ENCODE peak calls at places on chromosomes 12 and 14, in six cellular contexts. One of them, this sample, is unnamed. For H3K4me1, the result is how much of the 10 kb centered on the place peaks cover.

GRCh38 chr14:63167044-63167443 is 37.2 kb upstream of the RHOJ start:
- DNase-seq in CD8-positive, alpha-beta memory T cell: no peak
- DNase-seq in CD8-positive, alpha-beta T cell: no peak
- DNase-seq in tibial artery: no peak
- DNase-seq in hepatocyte: no peak
- DNase-seq in ascending aorta: no peak
- DNase-seq in this sample: no peak

GRCh38 chr12:93894391-93895095 is 217.4 kb downstream of the CRADD start:
- DNase-seq in CD8-positive, alpha-beta T cell: no peak
- DNase-seq in hepatocyte: peak
- DNase-seq in ascending aorta: peak
- DNase-seq in CD8-positive, alpha-beta memory T cell: no peak
- DNase-seq in tibial artery: peak
- DNase-seq in this sample: peak

GRCh38 chr14:84129028-84129427 is 1400.9 kb upstream of the FLRT2 start:
- DNase-seq in ascending aorta: no peak
- DNase-seq in CD8-positive, alpha-beta memory T cell: no peak
- DNase-seq in CD8-positive, alpha-beta T cell: no peak
- DNase-seq in hepatocyte: no peak
- DNase-seq in tibial artery: no peak
- DNase-seq in this sample: no peak

GRCh38 chr12:4091001-4091789 is 182.4 kb upstream of the CCND2 start:
- DNase-seq in CD8-positive, alpha-beta T cell: no peak
- DNase-seq in tibial artery: no peak
- DNase-seq in hepatocyte: no peak
- DNase-seq in ascending aorta: no peak
- DNase-seq in CD8-positive, alpha-beta memory T cell: no peak
- DNase-seq in this sample: no peak

GRCh38 chr14:105937253-105938054 is 411.1 kb downstream of the TMEM121 start:
- DNase-seq in tibial artery: no peak
- DNase-seq in hepatocyte: no peak
- DNase-seq in CD8-positive, alpha-beta memory T cell: no peak
- DNase-seq in CD8-positive, alpha-beta T cell: no peak
- DNase-seq in ascending aorta: peak
- DNase-seq in this sample: no peak

GRCh38 chr12:113268621-113269020 is 47.4 kb downstream of the TPCN1 start:
- DNase-seq in ascending aorta: no peak
- DNase-seq in hepatocyte: no peak
- DNase-seq in CD8-positive, alpha-beta T cell: no peak
- DNase-seq in CD8-positive, alpha-beta memory T cell: no peak
- DNase-seq in tibial artery: no peak
- DNase-seq in this sample: peak

GRCh38 chr12:97875064-97875463 is 412.5 kb downstream of the RMST start:
- DNase-seq in CD8-positive, alpha-beta memory T cell: no peak
- DNase-seq in tibial artery: no peak
- DNase-seq in CD8-positive, alpha-beta T cell: no peak
- DNase-seq in hepatocyte: peak
- DNase-seq in ascending aorta: no peak
- DNase-seq in this sample: no peak

GRCh38 chr12:63013302-63013701 is 78.4 kb upstream of the PPM1H start:
- DNase-seq in CD8-positive, alpha-beta T cell: no peak
- DNase-seq in CD8-positive, alpha-beta memory T cell: no peak
- DNase-seq in hepatocyte: no peak
- DNase-seq in tibial artery: no peak
- DNase-seq in ascending aorta: no peak
- DNase-seq in this sample: no peak

GRCh38 chr14:51463461-51463860 is 188.2 kb upstream of the FRMD6 start:
- DNase-seq in hepatocyte: no peak
- DNase-seq in ascending aorta: no peak
- DNase-seq in tibial artery: no peak
- DNase-seq in CD8-positive, alpha-beta memory T cell: no peak
- DNase-seq in CD8-positive, alpha-beta T cell: no peak
- DNase-seq in this sample: no peak

GRCh38 chr14:67426983-67427601 is 15.1 kb upstream of the PLEK2 start:
- DNase-seq in tibial artery: peak
- DNase-seq in CD8-positive, alpha-beta memory T cell: peak
- DNase-seq in ascending aorta: peak
- DNase-seq in hepatocyte: peak
- DNase-seq in CD8-positive, alpha-beta T cell: peak
- DNase-seq in this sample: peak

GRCh38 chr12:56128669-56129209 is 672 bp downstream of the ESYT1 start:
- DNase-seq in ascending aorta: no peak
- DNase-seq in CD8-positive, alpha-beta T cell: no peak
- DNase-seq in tibial artery: peak
- DNase-seq in hepatocyte: peak
- DNase-seq in CD8-positive, alpha-beta memory T cell: no peak
- DNase-seq in this sample: peak

GRCh38 chr12:65822732-65823480 is 1.4 kb upstream of the HMGA2 start:
- DNase-seq in CD8-positive, alpha-beta memory T cell: no peak
- DNase-seq in hepatocyte: peak
- DNase-seq in CD8-positive, alpha-beta T cell: no peak
- DNase-seq in tibial artery: no peak
- DNase-seq in ascending aorta: peak
- DNase-seq in this sample: no peak

GRCh38 chr12:118061876-118062791 is 1.2 kb upstream of the WSB2 start:
- DNase-seq in tibial artery: peak
- DNase-seq in CD8-positive, alpha-beta memory T cell: no peak
- DNase-seq in ascending aorta: peak
- DNase-seq in CD8-positive, alpha-beta T cell: peak
- DNase-seq in hepatocyte: peak
- DNase-seq in this sample: peak

DNA sequence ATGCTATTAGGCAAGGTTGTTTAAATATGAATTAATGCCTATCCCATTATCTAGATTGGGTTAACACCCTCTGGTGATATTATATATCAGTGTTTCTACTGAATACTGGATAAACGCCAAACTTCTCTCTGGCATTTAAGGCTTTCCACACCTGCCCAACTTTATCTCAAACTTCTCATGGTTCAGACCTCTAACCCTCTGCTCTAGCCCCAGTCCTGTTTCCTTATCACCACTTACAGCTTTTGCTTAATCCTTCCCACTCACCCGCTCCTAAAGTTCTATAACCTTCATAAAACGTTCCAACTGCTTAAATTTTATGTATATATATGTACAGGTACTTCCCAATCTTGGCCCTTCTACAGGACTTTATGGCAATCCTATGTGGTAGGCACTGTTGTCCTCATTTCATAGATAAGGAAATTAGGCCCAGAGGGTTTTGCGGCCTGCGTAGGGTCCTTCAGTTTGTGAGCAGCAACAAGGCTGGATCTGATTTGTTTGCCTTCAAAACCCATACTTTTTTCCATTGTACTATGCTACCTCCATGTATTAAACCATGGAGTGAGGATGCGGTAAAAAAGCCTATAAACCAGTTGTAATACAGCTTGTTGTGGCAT is 1.2 kb downstream of the LPCAT3 start:
- DNase-seq in CD8-positive, alpha-beta memory T cell: no peak
- DNase-seq in tibial artery: no peak
- DNase-seq in hepatocyte: no peak
- DNase-seq in CD8-positive, alpha-beta T cell: no peak
- DNase-seq in ascending aorta: no peak
- DNase-seq in this sample: no peak
- H3K27ac ChIP-seq in CD8-positive, alpha-beta memory T cell: no peak
- H3K27ac ChIP-seq in tibial artery: peak
- H3K27ac ChIP-seq in hepatocyte: peak
- H3K27ac ChIP-seq in CD8-positive, alpha-beta T cell: no peak
- H3K27ac ChIP-seq in ascending aorta: peak
- H3K27ac ChIP-seq in this sample: peak

GRCh38 chr14:96512122-96512521 is 9.9 kb downstream of the PAPOLA start:
- DNase-seq in CD8-positive, alpha-beta memory T cell: no peak
- DNase-seq in tibial artery: no peak
- DNase-seq in ascending aorta: no peak
- DNase-seq in hepatocyte: no peak
- DNase-seq in CD8-positive, alpha-beta T cell: no peak
- DNase-seq in this sample: no peak
- H3K4me1 ChIP-seq in CD8-positive, alpha-beta memory T cell: half or more
- H3K4me1 ChIP-seq in tibial artery: under half
- H3K4me1 ChIP-seq in ascending aorta: under half
- H3K4me1 ChIP-seq in hepatocyte: half or more
- H3K4me1 ChIP-seq in CD8-positive, alpha-beta T cell: half or more
- H3K4me1 ChIP-seq in this sample: under half

GRCh38 chr14:75279739-75280447 is 1.3 kb downstream of the FOS start:
- DNase-seq in CD8-positive, alpha-beta T cell: no peak
- DNase-seq in ascending aorta: peak
- DNase-seq in tibial artery: peak
- DNase-seq in hepatocyte: peak
- DNase-seq in CD8-positive, alpha-beta memory T cell: no peak
- DNase-seq in this sample: peak

GRCh38 chr14:75280448-75280830 is 1.8 kb downstream of the FOS start:
- DNase-seq in CD8-positive, alpha-beta T cell: no peak
- DNase-seq in tibial artery: no peak
- DNase-seq in hepatocyte: no peak
- DNase-seq in CD8-positive, alpha-beta memory T cell: no peak
- DNase-seq in ascending aorta: no peak
- DNase-seq in this sample: no peak

GRCh38 chr14:75282166-75282547 is 3.5 kb downstream of the FOS start:
- DNase-seq in hepatocyte: peak
- DNase-seq in ascending aorta: peak
- DNase-seq in tibial artery: no peak
- DNase-seq in CD8-positive, alpha-beta memory T cell: no peak
- DNase-seq in CD8-positive, alpha-beta T cell: no peak
- DNase-seq in this sample: no peak

GRCh38 chr14:75281691-75282000 is 3.0 kb downstream of the FOS start:
- DNase-seq in hepatocyte: no peak
- DNase-seq in ascending aorta: no peak
- DNase-seq in tibial artery: no peak
- DNase-seq in CD8-positive, alpha-beta memory T cell: no peak
- DNase-seq in CD8-positive, alpha-beta T cell: no peak
- DNase-seq in this sample: no peak

GRCh38 chr14:75280831-75281690 is 2.4 kb downstream of the FOS start:
- DNase-seq in hepatocyte: peak
- DNase-seq in CD8-positive, alpha-beta T cell: no peak
- DNase-seq in tibial artery: peak
- DNase-seq in CD8-positive, alpha-beta memory T cell: no peak
- DNase-seq in ascending aorta: peak
- DNase-seq in this sample: peak
- H3K4me3 ChIP-seq in hepatocyte: peak
- H3K4me3 ChIP-seq in CD8-positive, alpha-beta T cell: no peak
- H3K4me3 ChIP-seq in tibial artery: peak
- H3K4me3 ChIP-seq in CD8-positive, alpha-beta memory T cell: no peak
- H3K4me3 ChIP-seq in ascending aorta: peak
- H3K4me3 ChIP-seq in this sample: peak

DNA sequence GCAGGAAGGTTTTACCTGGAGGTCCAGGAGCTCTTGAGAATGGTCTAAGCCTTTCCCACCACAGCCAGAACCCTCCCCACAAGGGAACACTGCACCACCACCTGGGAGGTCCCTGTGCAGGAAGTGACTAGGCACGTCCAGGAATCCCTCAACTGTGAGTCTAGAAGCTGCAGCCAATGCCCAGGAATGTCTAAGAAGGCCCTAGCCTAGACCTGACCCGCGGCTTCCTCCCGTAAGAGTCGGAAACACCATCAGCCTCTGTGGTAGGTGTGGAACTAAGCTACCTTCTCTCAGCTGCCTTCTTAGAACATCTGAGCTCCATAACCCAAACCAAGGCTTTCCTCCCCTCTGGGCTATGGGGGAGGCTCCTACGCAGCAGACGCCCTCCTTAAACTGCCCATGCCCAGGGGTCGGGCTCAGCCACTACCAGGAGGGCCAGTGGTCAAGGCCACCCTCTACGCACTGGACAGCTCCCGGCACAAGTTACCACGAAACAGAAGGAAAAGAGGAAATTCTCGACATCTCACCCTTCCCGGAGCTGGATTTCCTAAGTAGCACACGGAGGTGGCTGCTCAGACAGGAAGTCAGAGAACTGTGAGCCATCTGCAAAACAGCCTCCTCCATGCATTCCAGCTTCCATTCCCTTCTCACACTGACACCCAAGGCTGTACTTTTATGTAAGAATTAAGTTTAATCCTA is 25.5 kb downstream of the ZFYVE21 start:
- DNase-seq in ascending aorta: peak
- DNase-seq in CD8-positive, alpha-beta T cell: no peak
- DNase-seq in hepatocyte: no peak
- DNase-seq in tibial artery: peak
- DNase-seq in CD8-positive, alpha-beta memory T cell: no peak
- DNase-seq in this sample: peak
- H3K27ac ChIP-seq in ascending aorta: no peak
- H3K27ac ChIP-seq in CD8-positive, alpha-beta T cell: no peak
- H3K27ac ChIP-seq in hepatocyte: no peak
- H3K27ac ChIP-seq in tibial artery: no peak
- H3K27ac ChIP-seq in CD8-positive, alpha-beta memory T cell: no peak
- H3K27ac ChIP-seq in this sample: peak

GRCh38 chr12:27338473-27338872 is 5.8 kb downstream of the BMAL2 start:
- DNase-seq in tibial artery: no peak
- DNase-seq in CD8-positive, alpha-beta T cell: no peak
- DNase-seq in ascending aorta: no peak
- DNase-seq in hepatocyte: no peak
- DNase-seq in CD8-positive, alpha-beta memory T cell: no peak
- DNase-seq in this sample: no peak

GRCh38 chr12:27335364-27336145 is 2.9 kb downstream of the BMAL2 start:
- DNase-seq in CD8-positive, alpha-beta memory T cell: no peak
- DNase-seq in CD8-positive, alpha-beta T cell: no peak
- DNase-seq in ascending aorta: no peak
- DNase-seq in hepatocyte: no peak
- DNase-seq in tibial artery: no peak
- DNase-seq in this sample: no peak

GRCh38 chr12:27334721-27335082 is 2.1 kb downstream of the BMAL2 start:
- DNase-seq in tibial artery: no peak
- DNase-seq in ascending aorta: no peak
- DNase-seq in hepatocyte: no peak
- DNase-seq in CD8-positive, alpha-beta memory T cell: no peak
- DNase-seq in CD8-positive, alpha-beta T cell: no peak
- DNase-seq in this sample: no peak

GRCh38 chr12:27336254-27336653 is 3.6 kb downstream of the BMAL2 start:
- DNase-seq in ascending aorta: no peak
- DNase-seq in CD8-positive, alpha-beta memory T cell: no peak
- DNase-seq in tibial artery: no peak
- DNase-seq in hepatocyte: peak
- DNase-seq in CD8-positive, alpha-beta T cell: no peak
- DNase-seq in this sample: no peak

DNA sequence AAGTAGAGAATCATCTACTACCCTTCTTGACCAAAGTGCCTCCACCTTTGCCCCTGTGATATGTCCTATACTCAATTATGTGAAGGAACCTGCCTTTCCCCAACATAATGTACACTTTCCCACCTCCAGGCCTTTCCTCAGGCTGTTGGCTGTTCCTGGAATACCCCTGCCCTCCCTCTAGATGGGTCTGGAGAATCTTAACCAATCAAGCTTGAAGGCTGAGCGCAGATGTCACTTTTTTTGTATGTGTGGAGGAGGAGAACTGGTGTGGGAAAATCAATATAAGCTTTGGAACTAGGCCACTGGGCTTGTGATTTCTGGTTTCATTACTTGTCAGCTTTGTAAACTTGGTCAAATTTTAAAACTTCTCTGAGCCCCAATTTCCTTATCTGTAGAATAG is 4.7 kb downstream of the BMAL2 start:
- DNase-seq in hepatocyte: no peak
- DNase-seq in CD8-positive, alpha-beta memory T cell: no peak
- DNase-seq in CD8-positive, alpha-beta T cell: no peak
- DNase-seq in tibial artery: no peak
- DNase-seq in ascending aorta: no peak
- DNase-seq in this sample: no peak
- H3K4me1 ChIP-seq in hepatocyte: under half
- H3K4me1 ChIP-seq in CD8-positive, alpha-beta memory T cell: under half
- H3K4me1 ChIP-seq in CD8-positive, alpha-beta T cell: under half
- H3K4me1 ChIP-seq in tibial artery: under half
- H3K4me1 ChIP-seq in ascending aorta: under half
- H3K4me1 ChIP-seq in this sample: under half